ENCODE peak calls at places on chromosomes 13 and 19, in six cellular contexts. K, T, O, C, I and W are unnamed samples.
A peak's percentile ranks its signal among the peaks of the same experiment; 100 is the strongest.

GRCh38 chr19:3292958-3293529 is 68.6 kb downstream of the CELF5 start:
- DNase-seq in I (peak; percentile 39), C (no peak), K (no peak), T (no peak), O (no peak), W (no peak)

GRCh38 chr13:61187471-61187870 is 228.2 kb downstream of the PCDH20 start:
- DNase-seq in O (no peak), T (no peak), K (no peak), C (no peak), I (no peak), W (no peak)

GRCh38 chr13:77827350-77827749 is 91.3 kb downstream of the EDNRB start:
- DNase-seq in I (no peak), C (no peak), T (no peak), K (no peak), O (no peak), W (no peak)

GRCh38 chr19:19674315-19674714 is 5.7 kb downstream of the ZNF101 start:
- DNase-seq in K (no peak), C (no peak), O (no peak), I (no peak), T (no peak), W (no peak)

GRCh38 chr19:10270180-10270615 is 722 bp upstream of the ICAM1 start:
- DNase-seq in T (no peak), O (no peak), I (no peak), C (peak; percentile 72), K (no peak), W (no peak)

GRCh38 chr19:19495614-19496603 is 19.4 kb downstream of the TSSK6 start:
- DNase-seq in I (no peak), O (no peak), K (no peak), T (no peak), C (no peak), W (no peak)

GRCh38 chr13:75512253-75512652 is 25.4 kb downstream of the COMMD6 start:
- DNase-seq in C (no peak), T (peak; percentile 30), I (no peak), K (peak; percentile 80), O (no peak), W (peak; percentile 19)

GRCh38 chr19:3138268-3138667 is 2.4 kb downstream of the GNA15 start:
- DNase-seq in C (no peak), I (no peak), T (no peak), O (no peak), K (no peak), W (no peak)

GRCh38 chr13:69959041-69959440 is 148.6 kb upstream of the ATXN8OS start:
- DNase-seq in K (no peak), T (no peak), C (no peak), O (no peak), I (no peak), W (no peak)

GRCh38 chr19:55452381-55453325 is 8.8 kb downstream of the ISOC2 start:
- DNase-seq in K (no peak), T (no peak), O (no peak), I (peak; percentile 44), C (peak; percentile 88), W (no peak)

GRCh38 chr13:65971541-65971940 is 1258.6 kb downstream of the PCDH9 start:
- DNase-seq in O (no peak), T (no peak), I (no peak), K (no peak), C (no peak), W (no peak)

GRCh38 chr13:88857256-88857655 is 1186.1 kb downstream of the SLITRK5 start:
- DNase-seq in C (no peak), I (no peak), T (no peak), O (no peak), K (no peak), W (no peak)

GRCh38 chr13:91356919-91357612 is 9.6 kb downstream of the MIR17HG start:
- DNase-seq in I (no peak), K (no peak), C (peak; percentile 41), T (no peak), O (no peak), W (no peak)

GRCh38 chr13:34019870-34020269 is 201.9 kb downstream of the RFC3 start:
- DNase-seq in C (no peak), K (no peak), T (no peak), I (peak; percentile 99), O (no peak), W (no peak)

GRCh38 chr13:49125964-49126363 is 94.2 kb upstream of the MLNR start:
- DNase-seq in I (no peak), T (no peak), K (no peak), C (no peak), O (no peak), W (no peak)

GRCh38 chr19:18062043-18062442 is 24.7 kb downstream of the IL12RB1 start:
- DNase-seq in T (no peak), K (no peak), C (no peak), I (no peak), O (no peak), W (no peak)

GRCh38 chr19:31718041-31718440 is 368.8 kb upstream of the TSHZ3 start:
- DNase-seq in I (no peak), T (no peak), K (no peak), O (no peak), C (no peak), W (no peak)

GRCh38 chr13:99197257-99197651 is 3.4 kb upstream of the UBAC2 start:
- DNase-seq in O (no peak), I (no peak), C (no peak), K (no peak), T (no peak), W (no peak)

GRCh38 chr13:54643863-54644262 is 1615.2 kb downstream of the OLFM4 start:
- DNase-seq in O (no peak), C (no peak), I (no peak), K (no peak), T (no peak), W (no peak)

GRCh38 chr19:33947565-33947964 is 150.9 kb downstream of the KCTD15 start:
- DNase-seq in K (no peak), T (no peak), I (no peak), O (no peak), C (no peak), W (no peak)

GRCh38 chr19:19385900-19386339 is 19.6 kb upstream of the GATAD2A start:
- DNase-seq in O (no peak), I (no peak), C (no peak), K (no peak), T (no peak), W (no peak)

GRCh38 chr19:45069056-45069455 is 7.2 kb downstream of the ZNF296 start:
- DNase-seq in O (no peak), I (no peak), T (no peak), K (no peak), C (no peak), W (no peak)

GRCh38 chr13:102758842-102759241 is 14.7 kb downstream of the TEX30 start:
- DNase-seq in K (no peak), O (no peak), T (no peak), C (no peak), I (no peak), W (no peak)

DNA sequence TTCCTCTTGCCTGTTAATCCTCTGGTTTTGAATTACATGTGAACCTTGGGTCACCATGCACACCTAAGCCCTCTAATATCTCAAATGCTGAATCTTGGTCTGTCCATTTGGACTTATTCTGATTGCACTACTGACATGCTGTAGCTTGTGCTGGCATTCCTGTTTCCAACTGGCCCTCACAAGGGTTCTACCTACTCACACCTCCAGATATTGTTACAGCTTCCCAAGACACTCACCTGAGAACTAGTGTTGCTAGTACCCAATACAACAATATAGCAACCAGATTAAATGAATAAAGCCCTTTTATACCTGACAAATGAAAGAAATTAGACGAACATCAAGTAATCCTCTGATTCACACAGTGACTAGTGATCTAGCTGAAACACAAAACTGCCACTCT is 16.6 kb downstream of the TEX30 start:
- DNase-seq in T (no peak), K (no peak), O (no peak), I (no peak), C (no peak), W (no peak)
- TF ChIP-seq POLR2A in T (no peak), K (no peak), O (no peak), I (no peak), C (no peak), W (no peak)

GRCh38 chr19:16446108-16447014 is 25.4 kb downstream of the EPS15L1 start:
- DNase-seq in T (no peak), I (no peak), C (no peak), K (peak; percentile 77), O (no peak), W (no peak)

GRCh38 chr19:16444273-16444597 is 27.5 kb downstream of the EPS15L1 start:
- DNase-seq in C (no peak), T (no peak), O (no peak), K (no peak), I (no peak), W (no peak)

GRCh38 chr19:16445238-16446107 is 26.3 kb downstream of the EPS15L1 start:
- DNase-seq in O (no peak), T (no peak), C (no peak), K (peak; percentile 90), I (peak; percentile 32), W (no peak)

GRCh38 chr19:16449330-16449961 is 22.3 kb downstream of the EPS15L1 start:
- DNase-seq in T (no peak), C (no peak), O (no peak), K (peak; percentile 95), I (no peak), W (no peak)

DNA sequence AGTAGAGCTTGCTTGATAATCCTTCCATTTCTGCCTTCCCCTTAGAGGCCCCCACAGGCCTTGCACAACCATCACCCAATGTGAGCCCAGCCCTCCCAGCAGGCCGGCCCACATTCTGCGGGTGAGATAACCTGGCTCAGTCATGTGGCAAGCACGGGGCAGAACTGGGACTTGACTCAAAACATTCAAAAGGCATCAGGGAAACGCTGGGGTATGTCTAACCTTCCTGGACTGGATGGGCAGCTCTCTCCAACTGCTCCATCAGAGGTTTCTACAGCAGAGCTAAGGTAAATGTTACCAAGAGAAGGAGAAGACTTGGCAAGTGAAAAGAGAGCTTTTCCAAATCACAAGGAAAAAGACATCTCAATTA is 24.8 kb downstream of the EPS15L1 start:
- DNase-seq in T (no peak), I (peak; percentile 80), C (peak; percentile 57), K (peak; percentile 70), O (no peak), W (no peak)
- TF ChIP-seq TAF1 in T (peak; percentile 20), I (no peak), C (no peak), K (peak; percentile 53), O (no peak), W (no peak)

GRCh38 chr13:43388282-43389034 is 365.1 kb downstream of the DNAJC15 start:
- DNase-seq in O (no peak), T (no peak), C (no peak), K (no peak), I (no peak), W (no peak)
- TF ChIP-seq POLR2AphosphoS5 in O (no peak), T (no peak), C (no peak), K (no peak), I (no peak), W (no peak)

DNA sequence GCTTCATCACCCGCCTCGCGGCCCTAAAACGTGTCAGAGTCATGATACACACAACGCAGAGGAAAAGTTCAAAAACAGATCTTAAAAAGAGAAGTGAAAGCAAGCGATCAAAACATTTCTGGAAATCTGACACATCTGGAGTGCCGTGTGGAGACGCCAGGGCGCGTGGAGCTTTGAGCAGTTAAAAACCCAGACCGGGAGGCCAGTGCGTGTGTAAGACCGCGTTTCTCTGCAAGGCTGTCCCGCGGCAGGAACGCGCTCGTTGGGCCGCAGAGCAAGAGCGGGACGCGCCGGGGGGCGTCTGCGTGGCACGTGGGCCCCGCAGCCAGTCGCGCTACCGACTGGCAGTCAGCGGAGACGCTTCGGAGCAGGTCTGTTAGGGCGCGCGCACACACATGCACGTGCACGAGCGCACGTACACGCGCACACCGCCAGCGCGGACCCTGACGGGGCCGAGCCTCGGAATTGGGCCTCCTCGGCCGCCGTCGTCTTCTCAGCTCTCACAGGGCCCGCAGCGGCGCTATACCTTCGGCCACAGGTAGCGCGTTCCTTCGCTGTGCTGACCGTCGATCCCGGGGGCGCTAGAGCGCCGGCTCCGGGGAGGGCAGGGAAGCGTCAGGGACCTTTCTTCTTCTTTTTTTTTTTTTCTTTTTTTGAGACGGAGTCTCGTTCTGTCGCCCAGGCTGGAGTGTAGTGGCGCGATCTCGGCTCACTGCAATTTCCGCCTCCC is 35.8 kb downstream of the RNF6 start:
- DNase-seq in T (peak; percentile 67), C (peak; percentile 77), K (peak; percentile 66), I (peak; percentile 83), O (peak; percentile 91), W (peak; percentile 65)
- TF ChIP-seq POLR2A in T (peak; percentile 57), C (peak; percentile 62), K (peak; percentile 90), I (peak; percentile 63), O (no peak), W (peak; percentile 56)